ENCODE peak calls at places on chromosomes 11 and 22, in ten cellular contexts. W is AG08395; M is ecto neural progenitor cell; X is heart left ventricle; U is stimulated activated CD4-positive, alpha-beta T cell treated with anti-CD3 and anti-CD28 coated beads, Interleukin-15, amount 100 ng/mL, for 48 hours; S is activated CD4-positive, alpha-beta memory T cell treated with anti-CD3 and anti-CD28 coated beads for 36 hours; E is NCI-H1930; T is AG09319; O is skeletal muscle cell; Y is activated T-cell treated with anti-CD3 and anti-CD28 coated beads for 4 hours. N is an unnamed sample.

GRCh38 chr22:42061041-42061440 is 9.6 kb downstream of the NAGA start:
- DNase-seq in W (no peak), M (peak), X (no peak), U (no peak), S (no peak), E (no peak), T (no peak), O (no peak), Y (no peak), N (no peak)

GRCh38 chr11:76280882-76281557 is 74.7 kb upstream of the WNT11 start:
- DNase-seq in W (no peak), M (no peak), X (no peak), U (no peak), S (no peak), E (no peak), T (no peak), O (no peak), Y (no peak), N (no peak)

GRCh38 chr11:73229321-73230275 is 11.5 kb downstream of the P2RY2 start:
- DNase-seq in W (no peak), M (no peak), X (no peak), U (no peak), S (no peak), E (no peak), T (no peak), O (no peak), Y (no peak), N (no peak)

GRCh38 chr22:44068422-44069191 is 44.5 kb downstream of the PARVB start:
- DNase-seq in W (no peak), M (no peak), X (no peak), U (no peak), S (no peak), E (no peak), T (no peak), O (no peak), Y (no peak), N (no peak)

GRCh38 chr11:131802416-131802815 is 432.0 kb downstream of the NTM start:
- DNase-seq in W (no peak), M (no peak), X (no peak), U (no peak), S (no peak), E (no peak), T (no peak), O (no peak), Y (no peak), N (no peak)

GRCh38 chr22:19109198-19110063 is 12.8 kb downstream of the DGCR2 start:
- DNase-seq in W (peak), M (no peak), X (no peak), U (no peak), S (peak), E (no peak), T (peak), O (peak), Y (peak), N (peak)

GRCh38 chr11:119617343-119617713 is 111.7 kb downstream of the NECTIN1 start:
- DNase-seq in W (no peak), M (no peak), X (no peak), U (no peak), S (no peak), E (no peak), T (no peak), O (no peak), Y (no peak), N (no peak)

GRCh38 chr11:15885913-15886698 is 470.2 kb downstream of the SOX6 start:
- DNase-seq in W (no peak), M (no peak), X (no peak), U (no peak), S (no peak), E (no peak), T (no peak), O (no peak), Y (no peak), N (no peak)

GRCh38 chr11:105937331-105937730 is 84.7 kb downstream of the MSANTD4 start:
- DNase-seq in W (peak), M (no peak), X (no peak), U (no peak), S (no peak), E (no peak), T (no peak), O (peak), Y (no peak), N (no peak)

GRCh38 chr11:35190804-35191348 is 51.9 kb downstream of the CD44 start:
- DNase-seq in W (no peak), M (no peak), X (no peak), U (no peak), S (no peak), E (no peak), T (no peak), O (no peak), Y (no peak), N (no peak)

GRCh38 chr22:43955883-43956286 is 643 bp downstream of the SAMM50 start:
- DNase-seq in W (no peak), M (no peak), X (no peak), U (no peak), S (no peak), E (no peak), T (no peak), O (no peak), Y (no peak), N (no peak)

GRCh38 chr22:38017939-38018885 is 33.9 kb upstream of the SOX10 start:
- DNase-seq in W (no peak), M (no peak), X (no peak), U (no peak), S (no peak), E (no peak), T (no peak), O (no peak), Y (no peak), N (no peak)

GRCh38 chr11:118180300-118180703 is 3.9 kb upstream of the SCN2B start:
- DNase-seq in W (peak), M (peak), X (peak), U (no peak), S (no peak), E (no peak), T (no peak), O (no peak), Y (no peak), N (no peak)

GRCh38 chr11:116517077-116517476 is 255.7 kb downstream of the BUD13 start:
- DNase-seq in W (no peak), M (peak), X (no peak), U (no peak), S (no peak), E (no peak), T (no peak), O (no peak), Y (no peak), N (no peak)

GRCh38 chr22:32752868-32753520 is 48.5 kb upstream of the TIMP3 start:
- DNase-seq in W (no peak), M (no peak), X (peak), U (no peak), S (no peak), E (no peak), T (no peak), O (peak), Y (no peak), N (no peak)

GRCh38 chr11:123901867-123902266 is at the start of gene OR8D4:
- DNase-seq in W (no peak), M (no peak), X (no peak), U (no peak), S (no peak), E (no peak), T (no peak), O (no peak), Y (no peak), N (no peak)

GRCh38 chr22:40654522-40655167 is 18.1 kb upstream of the MRTFA start:
- DNase-seq in W (peak), M (no peak), X (peak), U (no peak), S (no peak), E (no peak), T (peak), O (peak), Y (no peak), N (no peak)

GRCh38 chr11:114075343-114075610 is 15.8 kb downstream of the ZBTB16 start:
- DNase-seq in W (no peak), M (no peak), X (no peak), U (no peak), S (no peak), E (no peak), T (no peak), O (no peak), Y (no peak), N (no peak)

GRCh38 chr11:26028294-26028954 is 303.5 kb upstream of the ANO3 start:
- DNase-seq in W (peak), M (no peak), X (no peak), U (no peak), S (no peak), E (no peak), T (peak), O (peak), Y (no peak), N (no peak)

GRCh38 chr22:30829901-30830550 is 135.4 kb downstream of the OSBP2 start:
- DNase-seq in W (peak), M (no peak), X (no peak), U (no peak), S (no peak), E (no peak), T (peak), O (peak), Y (no peak), N (no peak)

GRCh38 chr22:31692186-31692886 is 30.3 kb upstream of the PISD start:
- DNase-seq in W (no peak), M (no peak), X (no peak), U (no peak), S (no peak), E (no peak), T (no peak), O (peak), Y (no peak), N (no peak)

GRCh38 chr11:127058524-127058923 is 58.0 kb upstream of the KIRREL3 start:
- DNase-seq in W (no peak), M (no peak), X (no peak), U (no peak), S (no peak), E (no peak), T (no peak), O (no peak), Y (no peak), N (no peak)

GRCh38 chr11:122319842-122320555 is 204.0 kb upstream of the BLID start:
- DNase-seq in W (no peak), M (no peak), X (no peak), U (no peak), S (no peak), E (no peak), T (no peak), O (no peak), Y (no peak), N (no peak)

GRCh38 chr11:46438211-46438610 is 46.6 kb upstream of the CHRM4 start:
- DNase-seq in W (no peak), M (no peak), X (no peak), U (no peak), S (no peak), E (no peak), T (no peak), O (no peak), Y (no peak), N (no peak)

GRCh38 chr22:38758276-38758945 is 2.6 kb upstream of the SUN2 start:
- DNase-seq in W (no peak), M (no peak), X (no peak), U (no peak), S (peak), E (no peak), T (no peak), O (no peak), Y (peak), N (no peak)

GRCh38 chr11:48013269-48013901 is 33.0 kb downstream of the PTPRJ start:
- DNase-seq in W (peak), M (no peak), X (peak), U (peak), S (peak), E (no peak), T (no peak), O (no peak), Y (no peak), N (peak)

GRCh38 chr22:42171946-42172345 is 41.3 kb upstream of the CYP2D6 start:
- DNase-seq in W (no peak), M (no peak), X (no peak), U (no peak), S (no peak), E (no peak), T (no peak), O (no peak), Y (no peak), N (no peak)

GRCh38 chr11:285021-285893 is 3.7 kb upstream of the PGGHG start:
- DNase-seq in W (no peak), M (no peak), X (peak), U (no peak), S (peak), E (no peak), T (no peak), O (no peak), Y (no peak), N (no peak)

GRCh38 chr11:69381681-69382130 is 87.8 kb downstream of the MYEOV start:
- DNase-seq in W (no peak), M (no peak), X (no peak), U (no peak), S (no peak), E (no peak), T (no peak), O (no peak), Y (no peak), N (no peak)

N was measured in HuH-7.5.